ENCODE peak calls at places on chromosomes 13 and 19, in nine cellular contexts. One of them, this sample, is unnamed.

GRCh38 chr19:2758601-2759313 is 18.9 kb upstream of the SLC39A3 start:
- DNase-seq in astrocyte: no peak
- DNase-seq in HFFc6: no peak
- DNase-seq in progenitor cell of endocrine pancreas: no peak
- DNase-seq in pancreas: no peak
- DNase-seq in stimulated activated CD4-positive, alpha-beta T cell treated with anti-CD3 and anti-CD28 coated beads, Interleukin-2, amount 100 ng/mL, for 24 hours: no peak
- DNase-seq in RPMI7951: no peak
- DNase-seq in HTR-8/SVneo: no peak
- DNase-seq in stimulated activated CD8-positive, alpha-beta memory T cell treated with anti-CD3 and anti-CD28 coated beads, Interleukin-4, amount 100 ng/mL, for 1 hour: no peak
- DNase-seq in this sample: no peak

GRCh38 chr13:38752726-38753125 is 65.8 kb downstream of the FREM2 start:
- DNase-seq in stimulated activated CD8-positive, alpha-beta memory T cell treated with anti-CD3 and anti-CD28 coated beads, Interleukin-4, amount 100 ng/mL, for 1 hour: no peak
- DNase-seq in progenitor cell of endocrine pancreas: no peak
- DNase-seq in stimulated activated CD4-positive, alpha-beta T cell treated with anti-CD3 and anti-CD28 coated beads, Interleukin-2, amount 100 ng/mL, for 24 hours: no peak
- DNase-seq in RPMI7951: no peak
- DNase-seq in pancreas: no peak
- DNase-seq in HFFc6: no peak
- DNase-seq in HTR-8/SVneo: no peak
- DNase-seq in astrocyte: no peak
- DNase-seq in this sample: no peak

GRCh38 chr13:27942972-27943371 is 23.2 kb downstream of the PDX1 start:
- DNase-seq in pancreas: no peak
- DNase-seq in RPMI7951: no peak
- DNase-seq in astrocyte: no peak
- DNase-seq in stimulated activated CD8-positive, alpha-beta memory T cell treated with anti-CD3 and anti-CD28 coated beads, Interleukin-4, amount 100 ng/mL, for 1 hour: no peak
- DNase-seq in HTR-8/SVneo: no peak
- DNase-seq in HFFc6: no peak
- DNase-seq in stimulated activated CD4-positive, alpha-beta T cell treated with anti-CD3 and anti-CD28 coated beads, Interleukin-2, amount 100 ng/mL, for 24 hours: no peak
- DNase-seq in progenitor cell of endocrine pancreas: no peak
- DNase-seq in this sample: no peak

GRCh38 chr13:92721610-92722009 is 505.0 kb upstream of the GPC6 start:
- DNase-seq in RPMI7951: no peak
- DNase-seq in pancreas: no peak
- DNase-seq in stimulated activated CD8-positive, alpha-beta memory T cell treated with anti-CD3 and anti-CD28 coated beads, Interleukin-4, amount 100 ng/mL, for 1 hour: no peak
- DNase-seq in HFFc6: no peak
- DNase-seq in stimulated activated CD4-positive, alpha-beta T cell treated with anti-CD3 and anti-CD28 coated beads, Interleukin-2, amount 100 ng/mL, for 24 hours: no peak
- DNase-seq in HTR-8/SVneo: no peak
- DNase-seq in progenitor cell of endocrine pancreas: no peak
- DNase-seq in astrocyte: no peak
- DNase-seq in this sample: no peak

GRCh38 chr13:27549406-27549981 is 70.8 kb downstream of the LNX2 start:
- DNase-seq in astrocyte: no peak
- DNase-seq in HFFc6: no peak
- DNase-seq in HTR-8/SVneo: no peak
- DNase-seq in stimulated activated CD4-positive, alpha-beta T cell treated with anti-CD3 and anti-CD28 coated beads, Interleukin-2, amount 100 ng/mL, for 24 hours: no peak
- DNase-seq in pancreas: peak
- DNase-seq in stimulated activated CD8-positive, alpha-beta memory T cell treated with anti-CD3 and anti-CD28 coated beads, Interleukin-4, amount 100 ng/mL, for 1 hour: no peak
- DNase-seq in RPMI7951: no peak
- DNase-seq in progenitor cell of endocrine pancreas: no peak
- DNase-seq in this sample: no peak

GRCh38 chr13:111460548-111461444 is 140.4 kb downstream of the TEX29 start:
- DNase-seq in pancreas: no peak
- DNase-seq in HTR-8/SVneo: peak
- DNase-seq in RPMI7951: peak
- DNase-seq in progenitor cell of endocrine pancreas: no peak
- DNase-seq in stimulated activated CD8-positive, alpha-beta memory T cell treated with anti-CD3 and anti-CD28 coated beads, Interleukin-4, amount 100 ng/mL, for 1 hour: no peak
- DNase-seq in stimulated activated CD4-positive, alpha-beta T cell treated with anti-CD3 and anti-CD28 coated beads, Interleukin-2, amount 100 ng/mL, for 24 hours: peak
- DNase-seq in HFFc6: peak
- DNase-seq in astrocyte: peak
- DNase-seq in this sample: peak

GRCh38 chr13:41916173-41916954 is 44.5 kb downstream of the VWA8 start:
- DNase-seq in HTR-8/SVneo: peak
- DNase-seq in HFFc6: peak
- DNase-seq in stimulated activated CD8-positive, alpha-beta memory T cell treated with anti-CD3 and anti-CD28 coated beads, Interleukin-4, amount 100 ng/mL, for 1 hour: no peak
- DNase-seq in astrocyte: peak
- DNase-seq in stimulated activated CD4-positive, alpha-beta T cell treated with anti-CD3 and anti-CD28 coated beads, Interleukin-2, amount 100 ng/mL, for 24 hours: no peak
- DNase-seq in pancreas: no peak
- DNase-seq in progenitor cell of endocrine pancreas: no peak
- DNase-seq in RPMI7951: peak
- DNase-seq in this sample: peak

GRCh38 chr13:29676941-29677452 is 81.5 kb upstream of the SLC7A1 start:
- DNase-seq in HTR-8/SVneo: no peak
- DNase-seq in HFFc6: peak
- DNase-seq in RPMI7951: no peak
- DNase-seq in stimulated activated CD8-positive, alpha-beta memory T cell treated with anti-CD3 and anti-CD28 coated beads, Interleukin-4, amount 100 ng/mL, for 1 hour: no peak
- DNase-seq in progenitor cell of endocrine pancreas: no peak
- DNase-seq in astrocyte: peak
- DNase-seq in stimulated activated CD4-positive, alpha-beta T cell treated with anti-CD3 and anti-CD28 coated beads, Interleukin-2, amount 100 ng/mL, for 24 hours: no peak
- DNase-seq in pancreas: no peak
- DNase-seq in this sample: peak

GRCh38 chr13:105642511-105642958 is 892.9 kb downstream of the EFNB2 start:
- DNase-seq in stimulated activated CD8-positive, alpha-beta memory T cell treated with anti-CD3 and anti-CD28 coated beads, Interleukin-4, amount 100 ng/mL, for 1 hour: no peak
- DNase-seq in HTR-8/SVneo: peak
- DNase-seq in stimulated activated CD4-positive, alpha-beta T cell treated with anti-CD3 and anti-CD28 coated beads, Interleukin-2, amount 100 ng/mL, for 24 hours: no peak
- DNase-seq in RPMI7951: peak
- DNase-seq in HFFc6: no peak
- DNase-seq in pancreas: no peak
- DNase-seq in astrocyte: peak
- DNase-seq in progenitor cell of endocrine pancreas: no peak
- DNase-seq in this sample: peak

GRCh38 chr19:16067205-16067938 is 8.9 kb upstream of the TPM4 start:
- DNase-seq in astrocyte: peak
- DNase-seq in stimulated activated CD8-positive, alpha-beta memory T cell treated with anti-CD3 and anti-CD28 coated beads, Interleukin-4, amount 100 ng/mL, for 1 hour: no peak
- DNase-seq in HFFc6: peak
- DNase-seq in pancreas: no peak
- DNase-seq in stimulated activated CD4-positive, alpha-beta T cell treated with anti-CD3 and anti-CD28 coated beads, Interleukin-2, amount 100 ng/mL, for 24 hours: no peak
- DNase-seq in HTR-8/SVneo: no peak
- DNase-seq in RPMI7951: peak
- DNase-seq in progenitor cell of endocrine pancreas: no peak
- DNase-seq in this sample: peak

GRCh38 chr19:18996351-18996750 is 37.0 kb downstream of the SUGP2 start:
- DNase-seq in stimulated activated CD4-positive, alpha-beta T cell treated with anti-CD3 and anti-CD28 coated beads, Interleukin-2, amount 100 ng/mL, for 24 hours: no peak
- DNase-seq in HTR-8/SVneo: no peak
- DNase-seq in HFFc6: no peak
- DNase-seq in astrocyte: no peak
- DNase-seq in progenitor cell of endocrine pancreas: no peak
- DNase-seq in pancreas: no peak
- DNase-seq in RPMI7951: no peak
- DNase-seq in stimulated activated CD8-positive, alpha-beta memory T cell treated with anti-CD3 and anti-CD28 coated beads, Interleukin-4, amount 100 ng/mL, for 1 hour: no peak
- DNase-seq in this sample: no peak

GRCh38 chr13:76425930-76426329 is 460.3 kb downstream of the KCTD12 start:
- DNase-seq in astrocyte: peak
- DNase-seq in progenitor cell of endocrine pancreas: no peak
- DNase-seq in stimulated activated CD8-positive, alpha-beta memory T cell treated with anti-CD3 and anti-CD28 coated beads, Interleukin-4, amount 100 ng/mL, for 1 hour: no peak
- DNase-seq in HTR-8/SVneo: no peak
- DNase-seq in HFFc6: no peak
- DNase-seq in RPMI7951: peak
- DNase-seq in pancreas: no peak
- DNase-seq in stimulated activated CD4-positive, alpha-beta T cell treated with anti-CD3 and anti-CD28 coated beads, Interleukin-2, amount 100 ng/mL, for 24 hours: no peak
- DNase-seq in this sample: no peak

GRCh38 chr19:35531291-35531690 is 2.0 kb upstream of the GAPDHS start:
- DNase-seq in progenitor cell of endocrine pancreas: no peak
- DNase-seq in HTR-8/SVneo: no peak
- DNase-seq in astrocyte: no peak
- DNase-seq in pancreas: no peak
- DNase-seq in HFFc6: no peak
- DNase-seq in stimulated activated CD4-positive, alpha-beta T cell treated with anti-CD3 and anti-CD28 coated beads, Interleukin-2, amount 100 ng/mL, for 24 hours: no peak
- DNase-seq in stimulated activated CD8-positive, alpha-beta memory T cell treated with anti-CD3 and anti-CD28 coated beads, Interleukin-4, amount 100 ng/mL, for 1 hour: no peak
- DNase-seq in RPMI7951: no peak
- DNase-seq in this sample: no peak

GRCh38 chr13:102091231-102091630 is 310.6 kb downstream of the FGF14 start:
- DNase-seq in HTR-8/SVneo: no peak
- DNase-seq in stimulated activated CD4-positive, alpha-beta T cell treated with anti-CD3 and anti-CD28 coated beads, Interleukin-2, amount 100 ng/mL, for 24 hours: no peak
- DNase-seq in HFFc6: no peak
- DNase-seq in RPMI7951: peak
- DNase-seq in pancreas: no peak
- DNase-seq in progenitor cell of endocrine pancreas: no peak
- DNase-seq in stimulated activated CD8-positive, alpha-beta memory T cell treated with anti-CD3 and anti-CD28 coated beads, Interleukin-4, amount 100 ng/mL, for 1 hour: no peak
- DNase-seq in astrocyte: no peak
- DNase-seq in this sample: peak

GRCh38 chr13:46743191-46743590 is 53.8 kb downstream of the ESD start:
- DNase-seq in RPMI7951: no peak
- DNase-seq in astrocyte: peak
- DNase-seq in stimulated activated CD4-positive, alpha-beta T cell treated with anti-CD3 and anti-CD28 coated beads, Interleukin-2, amount 100 ng/mL, for 24 hours: no peak
- DNase-seq in HTR-8/SVneo: no peak
- DNase-seq in HFFc6: peak
- DNase-seq in progenitor cell of endocrine pancreas: no peak
- DNase-seq in stimulated activated CD8-positive, alpha-beta memory T cell treated with anti-CD3 and anti-CD28 coated beads, Interleukin-4, amount 100 ng/mL, for 1 hour: no peak
- DNase-seq in pancreas: no peak
- DNase-seq in this sample: peak

GRCh38 chr19:3275068-3275582 is 50.7 kb downstream of the CELF5 start:
- DNase-seq in RPMI7951: no peak
- DNase-seq in astrocyte: no peak
- DNase-seq in progenitor cell of endocrine pancreas: peak
- DNase-seq in stimulated activated CD8-positive, alpha-beta memory T cell treated with anti-CD3 and anti-CD28 coated beads, Interleukin-4, amount 100 ng/mL, for 1 hour: no peak
- DNase-seq in pancreas: no peak
- DNase-seq in stimulated activated CD4-positive, alpha-beta T cell treated with anti-CD3 and anti-CD28 coated beads, Interleukin-2, amount 100 ng/mL, for 24 hours: peak
- DNase-seq in HFFc6: no peak
- DNase-seq in HTR-8/SVneo: peak
- DNase-seq in this sample: no peak

GRCh38 chr19:43519436-43520088 is 7.4 kb downstream of the ETHE1 start:
- DNase-seq in progenitor cell of endocrine pancreas: peak
- DNase-seq in RPMI7951: peak
- DNase-seq in astrocyte: peak
- DNase-seq in pancreas: peak
- DNase-seq in stimulated activated CD4-positive, alpha-beta T cell treated with anti-CD3 and anti-CD28 coated beads, Interleukin-2, amount 100 ng/mL, for 24 hours: peak
- DNase-seq in stimulated activated CD8-positive, alpha-beta memory T cell treated with anti-CD3 and anti-CD28 coated beads, Interleukin-4, amount 100 ng/mL, for 1 hour: no peak
- DNase-seq in HFFc6: peak
- DNase-seq in HTR-8/SVneo: peak
- DNase-seq in this sample: peak

GRCh38 chr13:100872761-100873160 is 198.2 kb upstream of the TMTC4 start:
- DNase-seq in HFFc6: no peak
- DNase-seq in stimulated activated CD8-positive, alpha-beta memory T cell treated with anti-CD3 and anti-CD28 coated beads, Interleukin-4, amount 100 ng/mL, for 1 hour: no peak
- DNase-seq in RPMI7951: no peak
- DNase-seq in pancreas: no peak
- DNase-seq in astrocyte: no peak
- DNase-seq in stimulated activated CD4-positive, alpha-beta T cell treated with anti-CD3 and anti-CD28 coated beads, Interleukin-2, amount 100 ng/mL, for 24 hours: no peak
- DNase-seq in progenitor cell of endocrine pancreas: no peak
- DNase-seq in HTR-8/SVneo: no peak
- DNase-seq in this sample: no peak

GRCh38 chr13:48739346-48740037 is 85.8 kb downstream of the CYSLTR2 start:
- DNase-seq in RPMI7951: no peak
- DNase-seq in HTR-8/SVneo: no peak
- DNase-seq in astrocyte: peak
- DNase-seq in HFFc6: no peak
- DNase-seq in stimulated activated CD8-positive, alpha-beta memory T cell treated with anti-CD3 and anti-CD28 coated beads, Interleukin-4, amount 100 ng/mL, for 1 hour: no peak
- DNase-seq in stimulated activated CD4-positive, alpha-beta T cell treated with anti-CD3 and anti-CD28 coated beads, Interleukin-2, amount 100 ng/mL, for 24 hours: no peak
- DNase-seq in progenitor cell of endocrine pancreas: no peak
- DNase-seq in pancreas: no peak
- DNase-seq in this sample: no peak

GRCh38 chr19:47511681-47512080 is 3.2 kb downstream of the NAPA start:
- DNase-seq in progenitor cell of endocrine pancreas: no peak
- DNase-seq in HTR-8/SVneo: no peak
- DNase-seq in pancreas: no peak
- DNase-seq in astrocyte: no peak
- DNase-seq in stimulated activated CD8-positive, alpha-beta memory T cell treated with anti-CD3 and anti-CD28 coated beads, Interleukin-4, amount 100 ng/mL, for 1 hour: no peak
- DNase-seq in HFFc6: peak
- DNase-seq in RPMI7951: no peak
- DNase-seq in stimulated activated CD4-positive, alpha-beta T cell treated with anti-CD3 and anti-CD28 coated beads, Interleukin-2, amount 100 ng/mL, for 24 hours: no peak
- DNase-seq in this sample: no peak

GRCh38 chr19:2247433-2248101 is 1.6 kb upstream of the AMH start:
- DNase-seq in RPMI7951: no peak
- DNase-seq in stimulated activated CD8-positive, alpha-beta memory T cell treated with anti-CD3 and anti-CD28 coated beads, Interleukin-4, amount 100 ng/mL, for 1 hour: no peak
- DNase-seq in astrocyte: no peak
- DNase-seq in pancreas: no peak
- DNase-seq in progenitor cell of endocrine pancreas: no peak
- DNase-seq in HTR-8/SVneo: no peak
- DNase-seq in stimulated activated CD4-positive, alpha-beta T cell treated with anti-CD3 and anti-CD28 coated beads, Interleukin-2, amount 100 ng/mL, for 24 hours: no peak
- DNase-seq in HFFc6: no peak
- DNase-seq in this sample: no peak

GRCh38 chr19:49594157-49595005 is 3.4 kb downstream of the PRR12 start:
- DNase-seq in astrocyte: no peak
- DNase-seq in RPMI7951: no peak
- DNase-seq in stimulated activated CD8-positive, alpha-beta memory T cell treated with anti-CD3 and anti-CD28 coated beads, Interleukin-4, amount 100 ng/mL, for 1 hour: no peak
- DNase-seq in progenitor cell of endocrine pancreas: no peak
- DNase-seq in HFFc6: no peak
- DNase-seq in stimulated activated CD4-positive, alpha-beta T cell treated with anti-CD3 and anti-CD28 coated beads, Interleukin-2, amount 100 ng/mL, for 24 hours: no peak
- DNase-seq in pancreas: no peak
- DNase-seq in HTR-8/SVneo: no peak
- DNase-seq in this sample: no peak

GRCh38 chr13:19117913-19118739 is 63.5 kb downstream of the TUBA3C start:
- DNase-seq in pancreas: no peak
- DNase-seq in HTR-8/SVneo: no peak
- DNase-seq in stimulated activated CD4-positive, alpha-beta T cell treated with anti-CD3 and anti-CD28 coated beads, Interleukin-2, amount 100 ng/mL, for 24 hours: no peak
- DNase-seq in stimulated activated CD8-positive, alpha-beta memory T cell treated with anti-CD3 and anti-CD28 coated beads, Interleukin-4, amount 100 ng/mL, for 1 hour: no peak
- DNase-seq in progenitor cell of endocrine pancreas: no peak
- DNase-seq in RPMI7951: no peak
- DNase-seq in astrocyte: no peak
- DNase-seq in HFFc6: no peak
- DNase-seq in this sample: no peak

This sample was measured in EL.